ENCODE peak calls at places on chromosomes 6 and 20, in six cellular contexts. S, H, Y, U, C and L are unnamed samples.

GRCh38 chr6:154675602-154676088 is 57.6 kb upstream of the SCAF8 start:
- DNase-seq in S (peak), H (peak), Y (peak), U (peak), C (peak), L (peak)

GRCh38 chr6:108650781-108651180 is 90.1 kb downstream of the FOXO3 start:
- DNase-seq in S (no peak), H (no peak), Y (no peak), U (no peak), C (no peak), L (peak)

GRCh38 chr20:13458860-13459451 is 179.8 kb downstream of the TASP1 start:
- DNase-seq in S (no peak), H (peak), Y (no peak), U (peak), C (peak), L (peak)

GRCh38 chr6:30712441-30712840 is 4.6 kb downstream of the MDC1 start:
- DNase-seq in S (no peak), H (no peak), Y (no peak), U (no peak), C (no peak), L (no peak)

GRCh38 chr6:3202999-3203696 is 24.3 kb downstream of the TUBB2B start:
- DNase-seq in S (no peak), H (no peak), Y (no peak), U (no peak), C (peak), L (peak)

GRCh38 chr20:31717478-31717946 is 5.2 kb downstream of the BCL2L1 start:
- DNase-seq in S (peak), H (no peak), Y (no peak), U (no peak), C (no peak), L (no peak)

GRCh38 chr6:81792826-81793225 is 40.3 kb upstream of the TENT5A start:
- DNase-seq in S (no peak), H (no peak), Y (no peak), U (no peak), C (no peak), L (no peak)

GRCh38 chr20:3550857-3551256 is 80.0 kb downstream of the ATRN start:
- DNase-seq in S (no peak), H (no peak), Y (no peak), U (no peak), C (no peak), L (no peak)

GRCh38 chr6:106161893-106162292 is 75.8 kb downstream of the PRDM1 start:
- DNase-seq in S (no peak), H (no peak), Y (no peak), U (no peak), C (no peak), L (no peak)

GRCh38 chr6:118485601-118486550 is 62.2 kb upstream of the PLN start:
- DNase-seq in S (peak), H (no peak), Y (no peak), U (no peak), C (no peak), L (peak)

GRCh38 chr20:63313349-63314014 is 20.5 kb downstream of the COL20A1 start:
- DNase-seq in S (no peak), H (no peak), Y (no peak), U (no peak), C (no peak), L (no peak)

GRCh38 chr6:36267731-36268477 is 2.0 kb upstream of the PNPLA1 start:
- DNase-seq in S (no peak), H (no peak), Y (no peak), U (no peak), C (no peak), L (no peak)

GRCh38 chr20:61185181-61185580 is 66.9 kb upstream of the CDH4 start:
- DNase-seq in S (no peak), H (no peak), Y (no peak), U (no peak), C (no peak), L (no peak)

GRCh38 chr6:130671119-130672104 is 155.8 kb upstream of the SMLR1 start:
- DNase-seq in S (no peak), H (no peak), Y (no peak), U (no peak), C (no peak), L (peak)

GRCh38 chr6:30845183-30845582 is 39.1 kb upstream of the DDR1 start:
- DNase-seq in S (no peak), H (no peak), Y (no peak), U (no peak), C (peak), L (no peak)

GRCh38 chr20:63698739-63699465 is 2.5 kb downstream of the TNFRSF6B start:
- DNase-seq in S (peak), H (no peak), Y (no peak), U (peak), C (peak), L (peak)

GRCh38 chr6:110432285-110432899 is 17.0 kb upstream of the DDO start:
- DNase-seq in S (no peak), H (no peak), Y (no peak), U (no peak), C (no peak), L (no peak)

GRCh38 chr6:157811476-157812173 is 11.4 kb upstream of the SNX9 start:
- DNase-seq in S (no peak), H (no peak), Y (no peak), U (no peak), C (peak), L (peak)

GRCh38 chr6:32854376-32855178 is 585 bp downstream of the PSMB9 start:
- DNase-seq in S (no peak), H (no peak), Y (no peak), U (no peak), C (no peak), L (peak)

GRCh38 chr6:39882567-39882953 is 51.7 kb downstream of the MOCS1 start:
- DNase-seq in S (no peak), H (peak), Y (no peak), U (no peak), C (no peak), L (peak)
- TF ChIP-seq CEBPB in S (no peak), H (no peak), Y (no peak), U (no peak), C (no peak), L (no peak)

GRCh38 chr20:51749674-51750036 is 18.5 kb downstream of the ATP9A start:
- DNase-seq in S (no peak), H (no peak), Y (no peak), U (peak), C (no peak), L (peak)
- TF ChIP-seq RFX5 in S (no peak), H (no peak), Y (no peak), U (no peak), C (no peak), L (no peak)

GRCh38 chr20:39222102-39222501 is 260.0 kb downstream of the DHX35 start:
- DNase-seq in S (no peak), H (no peak), Y (no peak), U (no peak), C (no peak), L (no peak)
- TF ChIP-seq CEBPB in S (no peak), H (peak), Y (peak), U (no peak), C (no peak), L (no peak)

GRCh38 chr6:56292505-56293181 is 45.3 kb upstream of the COL21A1 start:
- DNase-seq in S (no peak), H (peak), Y (peak), U (peak), C (peak), L (peak)
- TF ChIP-seq RFX5 in S (no peak), H (no peak), Y (no peak), U (no peak), C (no peak), L (no peak)

GRCh38 chr6:70398783-70399730 is 14.3 kb upstream of the FAM135A start:
- DNase-seq in S (no peak), H (peak), Y (no peak), U (peak), C (peak), L (peak)
- TF ChIP-seq CEBPB in S (no peak), H (peak), Y (no peak), U (peak), C (peak), L (peak)

DNA sequence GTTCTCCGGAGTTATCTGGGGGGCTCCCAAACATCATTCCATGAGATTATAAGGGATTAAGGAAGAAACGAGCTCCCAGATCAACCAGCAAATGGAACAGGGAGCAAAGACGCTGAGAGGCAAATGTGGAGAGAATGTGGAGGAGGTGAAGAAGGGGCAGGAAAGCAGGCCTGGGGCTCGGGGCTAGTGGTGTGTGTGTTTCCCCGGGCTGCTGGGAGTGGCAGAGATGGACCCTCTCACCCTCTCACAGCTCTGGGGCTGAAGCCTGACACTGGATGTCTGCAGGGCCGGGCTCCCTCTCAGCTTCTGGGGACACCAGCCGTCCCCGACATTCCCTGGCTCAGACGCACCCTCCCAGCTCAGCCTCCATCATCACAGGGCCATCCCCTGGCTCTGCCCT is 212.6 kb downstream of the THBS2 start:
- DNase-seq in S (no peak), H (no peak), Y (no peak), U (no peak), C (no peak), L (no peak)
- TF ChIP-seq RFX5 in S (no peak), H (no peak), Y (no peak), U (no peak), C (no peak), L (no peak)

GRCh38 chr6:89047473-89047872 is 33.1 kb upstream of the PNRC1 start:
- DNase-seq in S (no peak), H (no peak), Y (no peak), U (peak), C (no peak), L (no peak)

GRCh38 chr6:89044988-89045387 is 35.6 kb upstream of the PNRC1 start:
- DNase-seq in S (no peak), H (no peak), Y (no peak), U (no peak), C (no peak), L (no peak)

GRCh38 chr6:89042664-89043063 is 37.9 kb upstream of the PNRC1 start:
- DNase-seq in S (no peak), H (no peak), Y (no peak), U (no peak), C (no peak), L (no peak)

GRCh38 chr6:89048286-89048923 is 32.1 kb upstream of the PNRC1 start:
- DNase-seq in S (no peak), H (no peak), Y (no peak), U (no peak), C (no peak), L (no peak)

GRCh38 chr6:89045585-89045984 is 35.0 kb upstream of the PNRC1 start:
- DNase-seq in S (no peak), H (no peak), Y (no peak), U (no peak), C (no peak), L (no peak)
- TF ChIP-seq CEBPB in S (no peak), H (no peak), Y (no peak), U (no peak), C (no peak), L (no peak)

DNA sequence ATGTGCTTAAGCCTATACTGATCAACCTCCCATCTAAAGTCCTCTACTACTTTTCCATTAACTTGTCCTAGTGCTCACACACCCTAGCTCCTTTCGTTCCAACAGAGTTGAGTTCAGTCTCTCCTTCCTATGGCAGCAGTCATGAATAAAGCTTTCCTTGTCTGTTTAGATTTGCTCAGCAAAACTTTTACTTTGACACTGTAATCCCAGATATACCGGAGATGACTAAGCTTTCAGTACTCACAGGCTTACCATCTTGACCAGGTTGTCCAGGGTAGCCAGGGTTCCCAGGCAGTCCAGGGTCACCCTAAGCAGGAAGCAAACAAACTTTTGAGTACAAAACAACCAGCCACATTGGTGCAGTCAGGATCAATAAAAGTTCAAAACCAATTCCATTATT is 90.7 kb downstream of the COL21A1 start:
- DNase-seq in S (no peak), H (peak), Y (no peak), U (peak), C (no peak), L (peak)
- TF ChIP-seq RFX5 in S (no peak), H (no peak), Y (no peak), U (no peak), C (no peak), L (no peak)

GRCh38 chr20:39661833-39662232 is 699.7 kb downstream of the DHX35 start:
- DNase-seq in S (no peak), H (no peak), Y (no peak), U (peak), C (no peak), L (no peak)
- TF ChIP-seq CEBPB in S (no peak), H (no peak), Y (no peak), U (no peak), C (no peak), L (no peak)